ENCODE peak calls at places on chromosome 22, in nine cellular contexts. Z is K562, C is fibroblast of lung, H is GM06990, V is sigmoid colon, S is GM23338, T is kidney epithelial cell, N is mammary epithelial cell, Q is heart right ventricle. K is an unnamed sample. For H3K27me3, the result is how much of the 10 kb centered on the place peaks cover.

GRCh38 chr22:19419464-19420178 is 11.9 kb downstream of the HIRA start:
- DNase-seq in H (peak), Z (peak), C (no peak), S (no peak), Q (no peak), V (no peak), T (no peak), N (peak), K (no peak)

GRCh38 chr22:45897736-45898135 is 79.2 kb downstream of the WNT7B start:
- DNase-seq in Q (no peak), N (no peak), S (no peak), C (no peak), Z (no peak), T (no peak), H (no peak), V (no peak), K (no peak)

GRCh38 chr22:28051091-28051786 is 132.2 kb upstream of the PITPNB start:
- DNase-seq in Z (no peak), V (no peak), S (no peak), T (no peak), N (no peak), H (no peak), C (no peak), Q (no peak), K (no peak)

GRCh38 chr22:27576815-27577564 is 224.6 kb downstream of the MN1 start:
- DNase-seq in Q (peak), H (no peak), Z (no peak), V (peak), T (no peak), S (peak), N (no peak), C (peak), K (no peak)

GRCh38 chr22:43971112-43971511 is 15.9 kb downstream of the SAMM50 start:
- DNase-seq in S (no peak), C (no peak), H (no peak), N (no peak), Q (no peak), T (no peak), Z (no peak), V (peak), K (no peak)

GRCh38 chr22:45785458-45785857 is 113.8 kb downstream of the ATXN10 start:
- DNase-seq in T (peak), C (no peak), Z (no peak), N (peak), Q (no peak), S (no peak), V (no peak), H (no peak), K (peak)

GRCh38 chr22:40401532-40401931 is 31.1 kb downstream of the SGSM3 start:
- DNase-seq in C (no peak), H (no peak), Z (no peak), T (no peak), Q (no peak), S (no peak), V (no peak), N (no peak), K (no peak)

GRCh38 chr22:47654922-47655451 is 892.5 kb downstream of the TBC1D22A start:
- DNase-seq in H (no peak), C (no peak), Z (no peak), S (no peak), N (no peak), Q (no peak), T (no peak), V (no peak), K (no peak)

GRCh38 chr22:47131611-47132427 is 369.4 kb downstream of the TBC1D22A start:
- DNase-seq in Q (no peak), S (no peak), Z (no peak), N (no peak), T (no peak), H (no peak), C (no peak), V (no peak), K (no peak)

GRCh38 chr22:43891360-43892182 is at the start of gene PNPLA5:
- DNase-seq in H (no peak), C (no peak), V (no peak), N (no peak), T (no peak), S (peak), Z (no peak), Q (no peak), K (no peak)

DNA sequence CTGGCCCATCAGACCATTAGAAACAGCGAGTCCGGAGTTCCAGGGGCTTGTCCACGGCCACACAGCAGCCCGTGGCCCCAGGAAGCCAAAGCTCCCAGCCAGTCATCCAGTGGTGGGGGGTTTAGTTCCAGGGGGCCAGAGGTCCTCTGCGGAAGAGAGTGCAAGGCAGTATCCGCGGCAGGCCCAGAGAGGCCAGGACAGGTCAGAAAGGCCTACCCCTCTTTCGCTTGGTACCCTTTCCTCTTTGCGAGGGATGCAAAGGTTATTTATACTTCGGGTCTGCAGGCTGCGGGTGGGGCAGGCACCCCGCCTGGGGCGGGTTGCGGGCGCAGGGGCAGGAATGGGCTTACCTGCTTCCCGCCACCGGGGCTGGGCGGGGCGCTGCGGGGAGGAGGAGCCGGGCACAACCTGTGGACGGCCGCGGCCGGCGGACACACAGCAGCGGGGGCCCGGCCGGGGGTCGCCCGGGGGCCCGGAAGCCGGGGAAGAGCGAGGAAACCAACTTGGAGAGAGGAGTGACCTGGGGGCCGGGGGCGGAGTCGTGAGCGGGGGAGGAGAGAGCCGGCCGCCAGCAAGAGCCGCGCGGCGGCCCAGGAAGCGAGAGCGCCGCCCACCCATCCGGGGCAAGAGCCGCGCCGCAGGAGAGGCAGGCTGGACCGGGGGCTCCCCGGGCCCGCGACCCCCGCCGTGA is at the start of gene SH3BP1:
- DNase-seq in C (peak), V (no peak), N (peak), T (no peak), H (peak), S (peak), Q (peak), Z (peak), K (no peak)
- H3K4me3 ChIP-seq in C (peak), V (peak), N (peak), T (peak), H (peak), S (peak), Q (peak), Z (peak), K (no peak)

GRCh38 chr22:50481440-50482106 is at the start of gene ADM2:
- DNase-seq in Q (no peak), C (peak), Z (peak), S (peak), V (no peak), N (no peak), H (no peak), T (no peak), K (peak)
- H3K27me3 ChIP-seq in Q (half or more), C (under half), Z (under half), S (under half), V (half or more), N (under half), H (under half), T (under half), K (under half)

GRCh38 chr22:37545703-37546435 is 14.4 kb upstream of the CDC42EP1 start:
- DNase-seq in T (no peak), S (peak), H (no peak), N (peak), Q (peak), Z (no peak), C (peak), V (peak), K (peak)
- H3K4me3 ChIP-seq in T (peak), S (peak), H (no peak), N (peak), Q (peak), Z (no peak), C (peak), V (peak), K (peak)

GRCh38 chr22:36580371-36580770 is 51.4 kb upstream of the EIF3D start:
- DNase-seq in V (no peak), S (no peak), C (no peak), T (no peak), Q (no peak), Z (no peak), N (no peak), H (no peak), K (no peak)

GRCh38 chr22:36577019-36577418 is 48.1 kb upstream of the EIF3D start:
- DNase-seq in V (no peak), N (peak), S (no peak), Z (no peak), T (peak), Q (no peak), H (no peak), C (peak), K (peak)

GRCh38 chr22:36580846-36581245 is 51.9 kb upstream of the EIF3D start:
- DNase-seq in S (no peak), V (no peak), T (no peak), Z (no peak), C (no peak), N (no peak), H (no peak), Q (no peak), K (no peak)

GRCh38 chr22:36579441-36579840 is 50.5 kb upstream of the EIF3D start:
- DNase-seq in H (no peak), T (no peak), N (no peak), Q (no peak), S (no peak), Z (no peak), C (no peak), V (no peak), K (no peak)

GRCh38 chr22:36578619-36579018 is 49.7 kb upstream of the EIF3D start:
- DNase-seq in S (no peak), Q (no peak), C (no peak), N (no peak), T (no peak), Z (no peak), H (no peak), V (no peak), K (no peak)
- H3K27me3 ChIP-seq in S (under half), Q (under half), C (under half), N (under half), T (under half), Z (under half), H (under half), V (under half), K (under half)

DNA sequence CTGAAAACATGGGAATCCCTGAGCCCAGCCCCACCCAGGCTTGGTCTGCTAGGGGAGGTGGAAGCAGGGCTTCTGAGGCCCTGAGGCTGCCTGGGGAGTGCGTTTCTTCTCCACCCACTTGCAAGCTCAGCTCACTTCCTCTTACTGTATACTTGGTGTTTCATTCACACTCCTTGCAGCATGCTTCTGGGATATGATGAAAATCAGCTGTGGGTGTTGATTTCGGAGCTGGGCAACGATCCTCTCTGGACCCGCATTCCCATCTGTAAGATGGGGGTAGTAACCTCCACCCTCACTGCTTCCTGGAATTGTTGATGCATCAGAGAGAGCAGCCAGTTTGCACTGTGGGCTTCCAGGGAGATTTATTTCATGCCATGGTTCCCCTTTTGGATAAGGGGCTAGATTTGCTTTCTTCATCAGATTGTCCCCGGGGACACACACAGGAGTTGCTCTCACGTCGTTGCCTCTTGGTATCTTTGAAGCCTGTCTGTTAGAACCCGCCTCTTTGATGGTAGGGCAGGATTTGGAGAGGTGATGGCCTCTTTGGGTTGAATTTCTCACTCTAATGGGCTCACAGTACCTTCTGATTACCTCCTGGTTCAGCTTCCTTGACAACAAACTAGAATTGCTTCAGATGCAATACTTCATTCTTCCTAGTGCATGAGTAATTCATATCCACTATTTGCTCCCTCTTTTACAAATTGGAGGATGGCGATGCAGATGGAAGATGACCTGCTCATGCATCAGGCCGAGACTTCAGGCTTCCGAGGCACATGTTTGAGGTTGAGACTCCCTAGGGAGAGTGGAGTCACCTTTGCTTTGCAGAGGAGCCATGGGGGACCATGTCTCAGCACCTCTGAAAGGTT is 40.4 kb downstream of the BCR start:
- DNase-seq in S (no peak), Q (no peak), V (no peak), H (peak), N (peak), Z (peak), T (no peak), C (peak), K (no peak)
- H3K4me3 ChIP-seq in S (no peak), Q (no peak), V (no peak), H (no peak), N (no peak), Z (no peak), T (no peak), C (no peak), K (no peak)

GRCh38 chr22:36641902-36642640 is 61.5 kb downstream of the CACNG2 start:
- DNase-seq in V (no peak), C (peak), Z (no peak), S (no peak), N (peak), Q (no peak), H (no peak), T (no peak), K (peak)

GRCh38 chr22:36635483-36635882 is 68.1 kb downstream of the CACNG2 start:
- DNase-seq in Q (no peak), H (no peak), V (no peak), N (no peak), C (no peak), S (no peak), T (no peak), Z (no peak), K (no peak)

GRCh38 chr22:36640106-36640672 is 63.4 kb downstream of the CACNG2 start:
- DNase-seq in Z (no peak), Q (no peak), N (no peak), V (no peak), C (no peak), H (no peak), S (no peak), T (no peak), K (no peak)

DNA sequence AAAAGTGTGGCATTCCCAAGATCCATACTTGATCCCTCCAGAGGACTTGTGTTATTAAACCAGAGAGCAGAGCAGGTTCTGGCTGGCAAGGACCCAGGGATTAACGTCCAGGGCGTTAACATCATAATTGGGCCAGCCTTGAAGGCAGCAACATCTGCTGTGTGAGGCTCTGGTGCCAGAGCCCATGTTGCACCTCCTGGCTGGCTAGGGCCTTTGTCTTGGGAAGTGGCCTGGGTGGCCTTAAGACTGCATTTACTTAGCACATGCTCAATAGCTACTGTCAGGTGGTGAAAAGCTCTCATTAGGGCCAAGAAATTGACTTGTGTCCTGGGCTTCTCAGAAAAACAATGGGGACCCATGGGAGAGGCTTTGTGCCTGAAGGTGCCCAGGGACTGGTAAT is 66.6 kb downstream of the CACNG2 start:
- DNase-seq in H (no peak), C (no peak), V (no peak), S (peak), N (no peak), Z (no peak), Q (no peak), T (no peak), K (no peak)
- H3K27me3 ChIP-seq in H (under half), C (under half), V (under half), S (under half), N (under half), Z (under half), Q (half or more), T (under half), K (under half)

DNA sequence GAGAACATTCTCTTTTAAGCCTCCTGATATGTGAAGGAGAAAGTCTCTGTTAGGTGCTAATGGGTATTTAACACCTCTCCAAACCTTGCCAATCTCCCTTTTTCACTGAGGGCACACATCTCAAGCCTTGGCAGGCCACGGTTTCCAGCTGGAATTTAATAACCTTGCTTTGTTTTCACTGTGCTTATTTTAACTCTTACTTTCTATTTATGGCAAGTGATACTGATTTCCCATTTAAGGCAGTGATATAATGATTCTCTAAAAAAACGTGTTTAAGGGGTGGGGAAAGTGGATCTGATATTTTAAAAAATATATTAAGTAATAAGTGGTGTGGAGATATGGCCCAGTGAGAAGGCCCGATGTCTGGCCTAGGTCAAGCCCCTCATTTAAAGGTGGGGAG is 1.1 kb upstream of the RASD2 start:
- DNase-seq in S (no peak), Q (no peak), T (no peak), C (no peak), N (no peak), V (no peak), Z (no peak), H (no peak), K (no peak)
- H3K4me3 ChIP-seq in S (peak), Q (peak), T (no peak), C (no peak), N (no peak), V (no peak), Z (no peak), H (no peak), K (no peak)

DNA sequence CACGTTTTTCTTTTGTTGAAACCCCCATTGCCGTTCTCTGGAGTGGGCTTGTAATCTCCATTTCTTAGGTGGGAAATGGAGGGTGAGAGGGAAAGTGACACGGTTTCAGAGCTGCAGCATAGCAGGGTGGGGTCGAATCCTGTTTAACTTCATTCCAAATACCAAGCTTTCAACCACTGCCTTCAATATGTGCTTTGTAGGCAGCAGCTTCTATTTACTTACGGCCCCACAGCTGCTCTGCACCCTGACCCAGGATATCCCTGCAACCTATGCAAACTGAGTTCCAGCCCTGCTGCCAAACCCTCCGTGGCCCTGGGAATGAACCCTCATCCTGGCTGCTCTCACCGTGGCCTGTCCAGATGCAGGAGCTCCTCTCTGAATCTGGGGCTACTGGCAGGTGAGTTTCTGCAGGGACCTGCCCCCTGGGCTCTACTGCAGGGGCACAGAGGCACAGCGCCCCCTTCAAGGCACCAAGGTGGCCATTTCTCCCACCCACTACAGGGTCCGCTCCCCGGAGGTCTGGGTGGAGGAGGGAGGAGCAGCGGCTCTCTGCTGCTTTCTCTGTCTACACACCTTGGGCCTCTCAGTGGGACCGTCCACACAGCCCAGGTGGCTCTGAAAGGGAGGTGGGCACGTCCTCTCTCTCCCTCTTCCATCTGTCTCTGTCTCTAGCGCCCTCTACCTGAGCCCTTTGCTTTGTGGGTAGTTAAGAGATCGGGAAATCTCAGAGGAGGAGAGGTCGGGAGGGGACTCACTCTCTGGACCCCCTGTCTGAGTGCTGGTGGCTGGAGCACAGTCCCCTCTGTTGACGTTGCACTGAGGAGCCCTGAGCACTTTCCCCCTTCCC is 279.1 kb downstream of the BRD1 start:
- DNase-seq in S (no peak), N (no peak), H (no peak), C (no peak), Z (no peak), T (no peak), Q (no peak), V (peak), K (no peak)
- H3K27me3 ChIP-seq in S (under half), N (under half), H (under half), C (under half), Z (under half), T (under half), Q (under half), V (under half), K (under half)

DNA sequence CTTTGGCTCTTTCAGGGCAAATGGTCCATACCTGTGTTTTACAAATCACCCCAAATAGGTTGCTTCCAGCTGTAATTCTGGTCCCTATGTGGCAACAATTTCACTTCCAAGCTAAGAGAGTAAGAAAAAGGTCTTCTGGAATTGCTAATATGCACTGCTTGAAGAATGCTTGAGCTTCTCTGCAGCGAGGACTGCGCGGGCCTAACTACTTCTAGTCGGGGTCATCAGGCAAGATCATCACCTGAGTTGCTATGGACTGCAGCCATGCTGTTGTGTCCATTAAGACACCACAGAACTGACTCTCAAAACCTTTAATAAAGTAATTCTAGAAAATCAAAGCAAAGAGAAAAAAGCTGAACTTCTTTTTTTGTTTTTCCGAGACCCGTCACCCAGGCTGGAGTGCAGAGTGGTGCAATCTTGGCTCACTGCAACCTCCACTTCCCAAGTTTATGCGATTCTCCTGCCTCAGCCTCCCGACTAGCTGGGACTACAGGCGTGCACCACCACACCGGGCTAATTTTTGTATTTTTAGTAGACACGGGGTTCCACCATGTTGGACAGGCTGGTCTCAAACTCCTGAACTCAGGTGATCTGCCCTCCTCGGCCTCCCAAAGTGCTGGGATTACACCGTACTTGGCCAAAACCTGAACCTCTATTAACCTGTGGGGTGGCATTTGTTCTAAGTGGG is 2.2 kb downstream of the JOSD1 start:
- DNase-seq in H (no peak), S (no peak), T (no peak), V (peak), C (no peak), Q (no peak), Z (no peak), N (no peak), K (no peak)
- H3K4me3 ChIP-seq in H (peak), S (peak), T (peak), V (no peak), C (peak), Q (peak), Z (peak), N (peak), K (peak)